ENCODE peak calls at places on chromosomes 4 and X, in eight cellular contexts. H is WTC11; R is astrocyte of the cerebellum; Z is cerebellar cortex; K is naive thymus-derived CD8-positive, alpha-beta T cell; S is NCI-H1105 treated with DMSO at 0.1 percent for 48 hours; X is T1000; T is AG09319. D is an unnamed sample.
A peak's percentile ranks its signal among the peaks of the same experiment; 100 is the strongest.

GRCh38 chr4:177128306-177128705 is 181.4 kb upstream of the NEIL3 start:
- DNase-seq in H (no peak), R (no peak), Z (no peak), K (no peak), S (no peak), X (no peak), T (no peak), D (no peak)

GRCh38 chrX:109537324-109537665 is 651 bp downstream of the NXT2 start:
- DNase-seq in H (no peak), R (peak; percentile 28), Z (no peak), K (no peak), S (no peak), X (no peak), T (peak; percentile 23), D (no peak)

GRCh38 chr4:76545161-76545884 is 110.3 kb downstream of the SHROOM3 start:
- DNase-seq in H (no peak), R (no peak), Z (no peak), K (peak; percentile 4), S (no peak), X (no peak), T (no peak), D (no peak)

GRCh38 chrX:117996918-117997480 is 119.6 kb downstream of the KLHL13 start:
- DNase-seq in H (no peak), R (no peak), Z (no peak), K (no peak), S (peak; percentile 3), X (no peak), T (no peak), D (peak; percentile 27)

GRCh38 chr4:122602277-122603142 is 18.4 kb downstream of the IL21 start:
- DNase-seq in H (no peak), R (peak; percentile 29), Z (peak; percentile 48), K (no peak), S (peak; percentile 4), X (no peak), T (peak; percentile 3), D (no peak)

GRCh38 chrX:40524423-40524822 is 56.3 kb upstream of the ATP6AP2 start:
- DNase-seq in H (no peak), R (no peak), Z (no peak), K (no peak), S (no peak), X (no peak), T (no peak), D (no peak)

GRCh38 chr4:118280501-118281218 is 72.1 kb downstream of the PRSS12 start:
- DNase-seq in H (peak; percentile 47), R (peak; percentile 83), Z (peak; percentile 90), K (peak; percentile 49), S (peak; percentile 47), X (peak; percentile 4), T (peak; percentile 59), D (peak; percentile 38)

GRCh38 chrX:102728646-102729045 is 8.1 kb downstream of the GPRASP3 start:
- DNase-seq in H (no peak), R (no peak), Z (no peak), K (no peak), S (no peak), X (no peak), T (no peak), D (no peak)

GRCh38 chrX:1323315-1323714 is 13.3 kb upstream of the IL3RA start:
- DNase-seq in H (peak; percentile 78), R (no peak), Z (peak; percentile 61), K (peak; percentile 44), S (no peak), X (no peak), T (no peak), D (peak; percentile 10)

GRCh38 chr4:73864973-73865372 is 4.2 kb upstream of the CXCL1 start:
- DNase-seq in H (no peak), R (no peak), Z (no peak), K (no peak), S (no peak), X (no peak), T (no peak), D (no peak)

D was measured in NCI-H146.